ENCODE peak calls at places on chromosomes 7 and 10, in four cellular contexts. V, A, Y and F are unnamed samples.

GRCh38 chr7:134302120-134302519 is 14.6 kb downstream of the SLC35B4 start:
- DNase-seq in V (no peak), A (no peak), Y (no peak), F (no peak)

GRCh38 chr7:19377611-19378339 is 232.6 kb upstream of the FERD3L start:
- DNase-seq in V (no peak), A (no peak), Y (no peak), F (no peak)

GRCh38 chr10:20142311-20142710 is 326.1 kb downstream of the PLXDC2 start:
- DNase-seq in V (no peak), A (no peak), Y (no peak), F (no peak)

GRCh38 chr10:70761031-70761601 is 24.1 kb downstream of the TBATA start:
- DNase-seq in V (no peak), A (no peak), Y (no peak), F (no peak)

GRCh38 chr10:29732918-29733317 is 98.1 kb upstream of the SVIL start:
- DNase-seq in V (no peak), A (no peak), Y (no peak), F (no peak)

GRCh38 chr7:138625849-138626230 is 75.3 kb downstream of the SVOPL start:
- DNase-seq in V (no peak), A (no peak), Y (no peak), F (peak; percentile 69)

GRCh38 chr10:3803884-3804741 is 19.1 kb upstream of the KLF6 start:
- DNase-seq in V (peak; percentile 86), A (no peak), Y (no peak), F (peak; percentile 15)

GRCh38 chr7:91852263-91852741 is 28.2 kb downstream of the MTERF1 start:
- DNase-seq in V (peak; percentile 75), A (no peak), Y (no peak), F (peak; percentile 29)

GRCh38 chr10:37975407-37975991 is 948 bp downstream of the ZNF25 start:
- DNase-seq in V (peak; percentile 21), A (no peak), Y (no peak), F (peak; percentile 38)

GRCh38 chr10:84265378-84265777 is 20.5 kb downstream of the RGR start:
- DNase-seq in V (no peak), A (no peak), Y (no peak), F (no peak)

GRCh38 chr10:102389894-102390293 is 5.6 kb upstream of the NFKB2 start:
- DNase-seq in V (no peak), A (no peak), Y (no peak), F (no peak)

GRCh38 chr7:74482629-74483401 is 29.1 kb downstream of the GTF2IRD1 start:
- DNase-seq in V (no peak), A (no peak), Y (no peak), F (peak; percentile 83)

GRCh38 chr7:3917466-3917865 is 616.4 kb downstream of the SDK1 start:
- DNase-seq in V (no peak), A (no peak), Y (no peak), F (no peak)

GRCh38 chr7:154332776-154333175 is 280.6 kb downstream of the DPP6 start:
- DNase-seq in V (no peak), A (no peak), Y (no peak), F (no peak)

GRCh38 chr10:31261502-31262311 is 57.3 kb upstream of the ZEB1 start:
- DNase-seq in V (no peak), A (no peak), Y (no peak), F (no peak)

GRCh38 chr10:15815242-15815885 is 44.9 kb downstream of the MINDY3 start:
- DNase-seq in V (no peak), A (no peak), Y (no peak), F (no peak)

DNA sequence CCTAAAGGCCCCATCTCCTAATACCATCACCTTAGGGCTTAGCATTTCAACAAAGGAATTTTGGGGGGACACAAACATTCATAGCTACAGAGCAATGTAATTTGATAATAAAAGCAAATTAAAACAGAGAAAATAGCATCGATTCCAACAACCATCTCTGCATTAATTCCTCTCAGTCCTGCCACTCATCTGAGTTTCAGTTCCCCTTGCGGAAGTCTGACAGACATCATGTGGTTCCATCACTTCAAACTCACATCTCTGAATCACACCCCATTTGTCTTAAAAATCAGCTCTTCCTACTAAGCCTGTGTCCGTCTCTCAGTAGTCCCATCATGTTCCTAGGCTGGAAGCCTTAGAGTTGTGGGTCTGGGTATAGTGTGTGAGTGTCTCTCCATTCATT is 3.6 kb downstream of the ADCK2 start:
- DNase-seq in V (no peak), A (peak; percentile 48), Y (no peak), F (no peak)
- TF ChIP-seq SPI1 in V (no peak), A (peak; percentile 100), Y (peak; percentile 99), F (no peak)

DNA sequence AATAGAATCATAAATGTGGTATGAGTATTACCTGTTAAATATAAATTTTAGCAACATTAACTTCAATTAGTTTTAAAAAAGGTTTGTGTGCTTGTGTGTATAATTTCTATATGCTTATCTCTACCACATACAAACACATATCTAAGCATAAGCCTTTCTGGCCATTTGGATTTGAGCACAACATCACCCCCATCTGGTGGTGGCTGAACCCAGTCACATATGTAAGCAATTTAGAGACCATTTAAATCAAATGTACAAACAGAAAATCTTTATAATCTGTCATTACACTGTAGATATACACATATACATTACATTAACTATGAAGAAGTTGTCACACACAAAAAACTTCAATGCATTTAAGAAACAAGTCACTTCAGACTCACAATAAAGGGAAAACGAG is 31.7 kb downstream of the GPR22 start:
- DNase-seq in V (peak; percentile 76), A (no peak), Y (no peak), F (peak; percentile 38)
- TF ChIP-seq SPI1 in V (no peak), A (no peak), Y (no peak), F (no peak)

GRCh38 chr7:312409-312808 is 22.4 kb downstream of the FOXL3 start:
- DNase-seq in V (no peak), A (no peak), Y (no peak), F (no peak)
- TF ChIP-seq SPI1 in V (no peak), A (no peak), Y (no peak), F (no peak)

DNA sequence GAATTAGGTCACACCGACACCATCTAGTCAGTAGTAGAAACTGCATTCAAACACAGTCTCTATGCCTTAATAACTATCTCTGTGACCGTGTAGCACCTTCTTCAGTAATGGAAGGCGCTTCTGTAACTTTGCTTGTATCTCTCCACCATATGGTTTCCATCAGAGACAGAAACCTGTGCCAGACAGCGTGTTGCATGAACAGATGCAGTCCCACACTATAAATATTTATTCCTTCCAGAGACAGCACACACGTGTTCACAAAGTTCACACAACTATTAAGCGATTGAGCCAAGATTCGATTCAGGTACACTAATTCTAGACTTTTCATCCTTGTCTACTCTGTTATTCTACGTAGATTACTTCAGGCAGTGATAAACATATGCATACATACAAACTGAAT is 873.9 kb upstream of the MBL2 start:
- DNase-seq in V (no peak), A (no peak), Y (no peak), F (no peak)
- TF ChIP-seq SPI1 in V (no peak), A (no peak), Y (no peak), F (no peak)

GRCh38 chr10:86960003-86960862 is 1.8 kb downstream of the SNCG start:
- DNase-seq in V (peak; percentile 92), A (peak; percentile 86), Y (peak; percentile 35), F (peak; percentile 67)

GRCh38 chr10:86962981-86963310 is 4.5 kb downstream of the SNCG start:
- DNase-seq in V (no peak), A (no peak), Y (no peak), F (no peak)

GRCh38 chr10:86962136-86962980 is 4.0 kb downstream of the SNCG start:
- DNase-seq in V (no peak), A (no peak), Y (no peak), F (no peak)

GRCh38 chr10:86960863-86961434 is 2.5 kb downstream of the SNCG start:
- DNase-seq in V (no peak), A (no peak), Y (no peak), F (no peak)

GRCh38 chr10:86961481-86962091 is 3.2 kb downstream of the SNCG start:
- DNase-seq in V (no peak), A (no peak), Y (no peak), F (no peak)
- TF ChIP-seq SPI1 in V (no peak), A (no peak), Y (no peak), F (no peak)

GRCh38 chr10:95440756-95441546 is 120.2 kb downstream of the SORBS1 start:
- DNase-seq in V (no peak), A (no peak), Y (peak; percentile 36), F (no peak)
- TF ChIP-seq SPI1 in V (no peak), A (no peak), Y (no peak), F (no peak)

DNA sequence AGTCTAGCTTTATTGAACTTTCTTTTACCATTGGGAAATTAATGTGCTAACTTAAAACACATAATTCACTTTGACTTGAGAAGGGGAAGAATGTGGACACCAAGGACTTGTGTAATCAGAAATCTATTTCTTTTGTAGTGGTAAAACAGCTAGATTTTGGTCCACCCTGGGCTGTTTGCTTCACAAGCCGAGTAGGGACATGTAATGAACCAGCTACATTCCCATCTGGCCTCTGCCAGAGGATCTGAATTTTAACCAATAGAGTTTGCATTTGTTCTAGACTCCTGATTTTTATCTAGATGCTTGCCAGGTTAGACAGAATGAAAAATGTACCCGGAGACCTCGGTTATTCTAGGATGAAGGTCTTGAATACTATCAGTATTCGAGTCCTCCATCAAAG is 1.9 kb downstream of the CACNB2 start:
- DNase-seq in V (no peak), A (no peak), Y (no peak), F (no peak)
- TF ChIP-seq SPI1 in V (no peak), A (no peak), Y (no peak), F (no peak)

DNA sequence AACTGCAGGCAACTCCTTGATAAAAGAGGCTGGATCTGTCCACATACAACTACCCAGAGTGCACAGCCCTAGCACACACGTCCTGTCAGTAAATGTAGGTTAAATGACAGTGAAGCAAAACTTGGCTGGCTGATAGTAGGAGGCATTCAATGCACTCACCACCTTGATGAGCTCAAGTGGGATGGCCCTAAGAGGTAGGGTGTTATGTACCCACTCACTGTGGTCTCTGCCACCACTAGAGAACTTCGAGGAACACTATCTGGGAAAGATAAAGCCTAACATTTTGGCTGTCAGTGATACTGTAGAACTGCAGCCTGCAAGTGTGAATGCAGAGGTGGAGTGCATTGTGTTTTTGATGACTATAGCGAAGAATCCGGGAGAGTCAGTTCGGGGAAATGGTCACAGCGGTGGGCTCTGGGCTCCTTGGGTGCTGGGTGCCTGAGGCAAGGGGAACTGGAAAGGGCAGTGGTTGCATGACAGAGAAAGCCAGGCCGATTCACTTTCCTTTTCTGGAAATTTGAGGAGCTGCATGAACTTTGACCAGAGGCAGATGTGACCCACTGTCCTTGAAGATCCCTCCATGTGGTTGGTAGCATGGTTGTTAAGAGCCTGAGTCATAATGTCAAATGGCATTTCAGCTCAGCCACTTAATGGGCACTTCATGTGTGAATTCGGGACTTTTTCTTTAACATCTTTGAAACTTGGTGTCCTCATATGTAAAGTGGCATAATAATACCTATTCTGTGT is 93.1 kb upstream of the ZPBP start:
- DNase-seq in V (no peak), A (no peak), Y (no peak), F (no peak)
- TF ChIP-seq SPI1 in V (no peak), A (no peak), Y (no peak), F (no peak)

DNA sequence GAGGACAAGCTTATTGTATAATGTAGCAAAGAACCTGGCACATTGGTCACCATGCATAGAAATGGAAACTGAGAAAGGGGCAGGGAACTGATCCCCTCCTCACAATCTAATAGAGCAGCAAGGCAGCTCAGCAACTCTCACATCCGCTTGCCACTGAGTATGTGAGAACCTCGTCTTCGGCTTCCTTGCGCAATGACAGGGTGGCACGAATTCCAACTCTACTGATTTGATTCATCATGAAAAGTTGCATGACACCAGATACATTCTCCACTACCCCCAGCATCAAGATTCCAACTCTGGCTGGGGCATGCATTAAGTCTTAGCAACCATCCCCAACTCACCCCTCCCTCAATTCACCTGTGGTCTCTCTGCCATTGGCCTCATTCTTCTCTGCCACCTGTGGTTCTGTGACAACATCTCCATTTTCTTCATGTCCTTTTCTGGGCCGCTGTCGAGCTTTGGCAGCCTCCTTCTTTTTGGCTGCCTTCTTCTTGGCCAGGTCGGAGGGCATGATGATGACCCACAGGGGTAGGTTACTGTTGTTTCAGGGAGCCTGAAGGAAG is 976 bp downstream of the ABCF2 start:
- DNase-seq in V (no peak), A (no peak), Y (no peak), F (peak; percentile 56)
- TF ChIP-seq SPI1 in V (no peak), A (no peak), Y (no peak), F (no peak)